ENCODE peak calls at places on chromosomes 2 and 18, in seven cellular contexts. F, B, Q, X, G, I and P are unnamed samples. For H3K36me3, the result is how much of the 10 kb centered on the place peaks cover.

GRCh38 chr2:101374821-101375561 is 12.3 kb downstream of the CREG2 start:
- DNase-seq in X (no peak), G (no peak), I (no peak), F (no peak), Q (no peak), B (no peak), P (no peak)

GRCh38 chr2:38835015-38835601 is 40.6 kb downstream of the DHX57 start:
- DNase-seq in B (no peak), X (no peak), Q (peak), I (no peak), F (no peak), G (no peak), P (no peak)

GRCh38 chr2:11833601-11834000 is 87.2 kb downstream of the LPIN1 start:
- DNase-seq in Q (no peak), X (no peak), G (no peak), B (no peak), I (peak), F (no peak), P (no peak)

GRCh38 chr2:195406886-195407603 is 250.0 kb upstream of the SLC39A10 start:
- DNase-seq in Q (peak), G (no peak), X (no peak), B (no peak), F (no peak), I (no peak), P (no peak)

GRCh38 chr2:177340158-177340557 is 52.4 kb upstream of the AGPS start:
- DNase-seq in Q (no peak), I (no peak), X (no peak), F (no peak), G (no peak), B (no peak), P (no peak)

GRCh38 chr2:125973516-125973915 is 682.4 kb upstream of the GYPC start:
- DNase-seq in G (no peak), F (no peak), Q (no peak), X (peak), B (no peak), I (no peak), P (no peak)

GRCh38 chr18:80176334-80177080 is 67.4 kb downstream of the ADNP2 start:
- DNase-seq in X (peak), B (no peak), Q (peak), I (no peak), G (no peak), F (no peak), P (no peak)

GRCh38 chr2:199810422-199811250 is 40.4 kb downstream of the FTCDNL1 start:
- DNase-seq in Q (no peak), I (no peak), G (no peak), X (no peak), B (no peak), F (no peak), P (no peak)

GRCh38 chr2:162072181-162072702 is 1.8 kb downstream of the DPP4 start:
- DNase-seq in G (no peak), Q (peak), B (no peak), X (no peak), I (peak), F (no peak), P (no peak)

GRCh38 chr2:73699437-73699836 is 37.7 kb downstream of the TPRKB start:
- DNase-seq in B (no peak), X (no peak), F (no peak), Q (no peak), I (no peak), G (no peak), P (no peak)

GRCh38 chr2:200350796-200351195 is 44.3 kb downstream of the SPATS2L start:
- DNase-seq in Q (no peak), I (no peak), B (no peak), X (no peak), G (no peak), F (no peak), P (no peak)

GRCh38 chr2:3610415-3610814 is 15.5 kb downstream of the COLEC11 start:
- DNase-seq in Q (no peak), F (no peak), X (no peak), I (no peak), B (no peak), G (no peak), P (no peak)

GRCh38 chr18:57110295-57110694 is 36.6 kb upstream of the BOD1L2 start:
- DNase-seq in Q (no peak), F (no peak), G (no peak), I (no peak), X (no peak), B (no peak), P (no peak)

GRCh38 chr2:174158003-174158402 is 90.3 kb downstream of the OLA1 start:
- DNase-seq in F (no peak), G (no peak), B (peak), Q (peak), X (peak), I (no peak), P (no peak)

GRCh38 chr2:26847663-26848335 is at the start of gene DPYSL5:
- DNase-seq in Q (no peak), G (no peak), I (no peak), X (no peak), B (peak), F (no peak), P (no peak)

GRCh38 chr18:36718705-36719328 is 110.0 kb downstream of the TPGS2 start:
- DNase-seq in G (no peak), Q (no peak), F (no peak), X (no peak), I (no peak), B (no peak), P (no peak)

GRCh38 chr2:28228419-28228995 is 164.2 kb upstream of the FOSL2 start:
- DNase-seq in G (no peak), B (no peak), F (no peak), Q (no peak), X (no peak), I (no peak), P (no peak)
- TF ChIP-seq CTCF in G (no peak), B (peak), F (no peak), Q (no peak), X (no peak), I (no peak), P (peak)

GRCh38 chr2:98571796-98572195 is 36.5 kb downstream of the COA5 start:
- DNase-seq in B (no peak), G (no peak), F (no peak), Q (no peak), I (no peak), X (no peak), P (no peak)

GRCh38 chr2:98572676-98573075 is 35.6 kb downstream of the COA5 start:
- DNase-seq in B (no peak), Q (no peak), F (no peak), X (no peak), I (no peak), G (no peak), P (no peak)

GRCh38 chr2:98571121-98571701 is 37.1 kb downstream of the COA5 start:
- DNase-seq in F (no peak), G (no peak), Q (no peak), B (no peak), X (no peak), I (no peak), P (no peak)

GRCh38 chr2:98572211-98572610 is 36.1 kb downstream of the COA5 start:
- DNase-seq in F (no peak), X (no peak), I (no peak), Q (no peak), G (no peak), B (no peak), P (no peak)

DNA sequence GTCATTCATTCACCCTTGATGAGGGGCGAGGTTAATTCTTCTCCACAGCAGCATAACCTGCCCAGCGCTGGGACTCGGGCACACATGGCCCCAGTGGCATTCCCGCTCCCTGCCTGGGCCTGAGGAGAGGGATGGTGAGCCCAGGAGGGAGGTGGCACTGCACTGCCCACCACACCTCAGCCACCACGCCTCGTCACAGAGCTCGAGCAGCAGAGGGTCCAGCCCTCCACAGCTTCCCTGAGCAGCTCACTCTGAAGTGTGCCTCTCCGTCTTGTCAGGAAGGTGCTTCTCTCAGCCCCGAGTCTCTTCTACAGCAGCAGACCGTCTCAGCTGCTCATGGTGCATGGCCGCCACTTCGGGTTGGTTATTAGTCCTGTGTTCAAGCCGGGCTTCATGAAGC is 34.9 kb downstream of the COA5 start:
- DNase-seq in X (no peak), F (no peak), Q (no peak), G (no peak), I (no peak), B (no peak), P (no peak)
- H3K36me3 ChIP-seq in X (under half), F (under half), Q (under half), G (under half), I (under half), B (under half), P (under half)

GRCh38 chr2:116511426-116511825 is 1303.1 kb upstream of the DDX18 start:
- DNase-seq in I (no peak), G (no peak), F (no peak), X (no peak), Q (no peak), B (no peak), P (no peak)

GRCh38 chr2:116513991-116514390 is 1300.5 kb upstream of the DDX18 start:
- DNase-seq in G (no peak), Q (no peak), I (no peak), B (no peak), F (no peak), X (no peak), P (no peak)

DNA sequence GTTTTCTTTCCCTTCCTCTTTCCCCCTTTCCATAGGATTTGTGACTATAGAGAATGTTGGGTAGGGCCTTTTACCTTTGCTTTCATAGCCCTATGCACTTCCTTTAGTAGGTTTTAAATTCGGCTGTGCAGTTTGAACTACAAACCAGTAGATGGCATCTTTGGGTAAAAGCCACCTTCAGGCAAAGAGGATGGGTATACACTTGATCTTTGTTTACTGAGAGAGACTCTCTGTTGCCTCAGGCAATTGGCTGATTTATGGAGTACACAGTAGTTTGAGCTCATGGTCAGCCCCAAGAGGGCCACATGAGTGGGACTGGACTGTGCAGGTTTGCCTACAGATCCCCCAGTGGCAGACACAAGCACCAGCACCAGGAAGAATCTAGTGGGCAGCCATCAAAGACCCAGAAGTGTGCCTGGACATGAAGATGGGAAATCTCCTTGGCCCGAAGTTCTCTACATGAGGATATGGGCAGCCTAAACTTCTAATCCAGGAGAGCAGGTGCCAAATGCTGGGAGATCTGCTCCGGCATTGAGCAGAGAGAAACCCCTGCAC is 1304.3 kb upstream of the DDX18 start:
- DNase-seq in X (no peak), F (peak), I (no peak), B (peak), Q (peak), G (no peak), P (no peak)
- H3K4me3 ChIP-seq in X (no peak), F (no peak), I (no peak), B (no peak), Q (no peak), G (no peak), P (no peak)

DNA sequence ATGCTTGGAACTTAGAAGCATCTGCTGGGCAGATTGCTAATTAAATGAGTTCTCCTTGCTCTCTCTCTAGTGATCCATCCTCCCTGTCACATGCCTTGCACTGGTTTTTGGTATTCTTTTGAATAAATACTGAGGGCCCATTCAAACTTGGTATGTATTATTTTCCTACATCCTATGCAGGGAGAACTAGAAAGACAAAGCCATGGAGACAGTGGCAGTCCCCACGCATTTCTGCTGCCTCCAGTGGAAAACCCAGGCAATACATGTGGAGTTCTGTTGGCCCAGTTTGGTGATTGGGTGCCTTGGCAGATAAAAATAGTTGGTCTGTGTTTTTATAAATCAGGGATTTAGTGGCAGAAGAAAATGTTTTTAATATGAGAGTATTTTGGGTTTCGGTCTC is 68.7 kb downstream of the DIS3L2 start:
- DNase-seq in G (no peak), F (no peak), I (no peak), Q (peak), X (no peak), B (no peak), P (no peak)
- TF ChIP-seq CTCF in G (no peak), F (peak), I (peak), Q (peak), X (no peak), B (peak), P (peak)

GRCh38 chr2:202208526-202208925 is 29.9 kb downstream of the SUMO1 start:
- DNase-seq in I (no peak), X (no peak), G (no peak), Q (no peak), F (no peak), B (no peak), P (no peak)
- H3K36me3 ChIP-seq in I (under half), X (under half), G (under half), Q (half or more), F (under half), B (under half), P (under half)

GRCh38 chr2:37630778-37631177 is 40.7 kb downstream of the CDC42EP3 start:
- DNase-seq in Q (no peak), I (no peak), B (no peak), X (no peak), G (no peak), F (no peak), P (no peak)

GRCh38 chr2:37629529-37629928 is 41.9 kb downstream of the CDC42EP3 start:
- DNase-seq in X (no peak), B (no peak), I (no peak), Q (no peak), F (no peak), G (no peak), P (no peak)

GRCh38 chr2:37631292-37631691 is 40.1 kb downstream of the CDC42EP3 start:
- DNase-seq in I (no peak), B (no peak), X (no peak), Q (no peak), G (no peak), F (no peak), P (no peak)

GRCh38 chr2:37631698-37632097 is 39.7 kb downstream of the CDC42EP3 start:
- DNase-seq in F (no peak), X (no peak), Q (no peak), G (no peak), I (no peak), B (no peak), P (no peak)

DNA sequence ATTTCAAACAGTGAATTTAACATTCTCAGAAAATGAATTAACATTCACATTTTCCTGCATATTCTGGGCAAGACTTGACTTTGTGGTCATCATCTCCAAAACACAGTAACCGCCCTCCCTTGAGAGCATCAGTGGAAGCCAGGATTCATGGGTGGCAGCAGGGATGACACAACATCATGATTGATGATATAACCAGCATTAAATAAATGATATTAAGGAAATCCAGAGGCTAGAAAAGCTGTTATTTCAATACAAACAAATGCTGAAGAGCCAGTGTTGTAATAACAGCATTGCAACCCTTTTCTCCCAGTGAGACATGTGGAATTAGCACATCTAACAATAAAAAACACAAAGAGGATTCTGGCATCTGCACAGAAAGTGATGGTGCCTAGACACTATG is 41.1 kb downstream of the CDC42EP3 start:
- DNase-seq in F (no peak), Q (no peak), G (no peak), X (no peak), B (no peak), I (no peak), P (no peak)
- H3K4me3 ChIP-seq in F (no peak), Q (no peak), G (no peak), X (no peak), B (no peak), I (no peak), P (no peak)

GRCh38 chr2:196955036-196955435 is 28.5 kb upstream of the PGAP1 start:
- DNase-seq in F (no peak), B (no peak), Q (no peak), I (no peak), X (no peak), G (no peak), P (no peak)
- TF ChIP-seq CTCF in F (no peak), B (no peak), Q (no peak), I (no peak), X (no peak), G (no peak), P (no peak)